ENCODE peak calls at places on chromosomes 11 and 22, in nine cellular contexts. A is HCT116, Z is GM12892, D is transverse colon, R is breast epithelium, H is vagina, L is spleen, G is stomach, B is upper lobe of left lung. E is an unnamed sample.

GRCh38 chr22:17422736-17423343 is 53.6 kb downstream of the CECR2 start:
- DNase-seq in A (no peak), Z (no peak), D (no peak), R (no peak), H (no peak), L (no peak), G (no peak), B (no peak), E (no peak)

GRCh38 chr22:24069721-24070120 is 58.6 kb downstream of the CABIN1 start:
- DNase-seq in A (no peak), Z (no peak), D (peak), R (no peak), H (no peak), L (no peak), G (no peak), B (no peak), E (no peak)

GRCh38 chr22:48923165-48923875 is 904.4 kb downstream of the BRD1 start:
- DNase-seq in A (no peak), Z (no peak), D (no peak), R (no peak), H (peak), L (no peak), G (peak), B (peak), E (no peak)

GRCh38 chr11:128888034-128888985 is 2.8 kb upstream of the KCNJ5 start:
- DNase-seq in A (no peak), Z (no peak), D (no peak), R (no peak), H (no peak), L (no peak), G (no peak), B (no peak), E (no peak)

GRCh38 chr11:22787565-22788162 is 41.9 kb downstream of the SVIP start:
- DNase-seq in A (peak), Z (no peak), D (peak), R (no peak), H (no peak), L (no peak), G (no peak), B (no peak), E (no peak)

GRCh38 chr11:88414981-88415391 is 77.5 kb upstream of the CTSC start:
- DNase-seq in A (no peak), Z (no peak), D (no peak), R (no peak), H (no peak), L (no peak), G (no peak), B (no peak), E (no peak)

GRCh38 chr22:22076361-22076760 is 93.8 kb upstream of the TOP3B start:
- DNase-seq in A (no peak), Z (no peak), D (no peak), R (no peak), H (no peak), L (no peak), G (no peak), B (no peak), E (no peak)

GRCh38 chr11:106961518-106961917 is 56.8 kb downstream of the GUCY1A2 start:
- DNase-seq in A (no peak), Z (no peak), D (no peak), R (no peak), H (no peak), L (no peak), G (no peak), B (no peak), E (no peak)

GRCh38 chr11:104609297-104609696 is 289.0 kb downstream of the CASP12 start:
- DNase-seq in A (peak), Z (no peak), D (peak), R (no peak), H (no peak), L (no peak), G (no peak), B (no peak), E (peak)

GRCh38 chr11:111939836-111940604 is 2.9 kb downstream of the DIXDC1 start:
- DNase-seq in A (no peak), Z (no peak), D (no peak), R (no peak), H (peak), L (no peak), G (no peak), B (no peak), E (no peak)

GRCh38 chr11:124669193-124669592 is 4.3 kb downstream of the SIAE start:
- DNase-seq in A (peak), Z (no peak), D (peak), R (no peak), H (no peak), L (no peak), G (peak), B (no peak), E (no peak)

GRCh38 chr11:11821899-11822298 is 19.9 kb upstream of the USP47 start:
- DNase-seq in A (no peak), Z (no peak), D (no peak), R (no peak), H (no peak), L (no peak), G (no peak), B (no peak), E (no peak)

GRCh38 chr22:35632902-35633301 is 15.3 kb upstream of the APOL6 start:
- DNase-seq in A (no peak), Z (no peak), D (no peak), R (peak), H (no peak), L (peak), G (no peak), B (no peak), E (no peak)

GRCh38 chr11:86212212-86212611 is 32.3 kb upstream of the EED start:
- DNase-seq in A (no peak), Z (no peak), D (no peak), R (no peak), H (no peak), L (no peak), G (no peak), B (no peak), E (no peak)

GRCh38 chr11:100639140-100639539 is 47.9 kb upstream of the ARHGAP42 start:
- DNase-seq in A (no peak), Z (no peak), D (no peak), R (no peak), H (no peak), L (no peak), G (peak), B (no peak), E (no peak)

GRCh38 chr11:14904745-14905103 is 12.7 kb upstream of the CYP2R1 start:
- DNase-seq in A (no peak), Z (peak), D (peak), R (peak), H (no peak), L (peak), G (peak), B (peak), E (peak)

GRCh38 chr11:28110108-28110838 is 2.1 kb downstream of the METTL15 start:
- DNase-seq in A (peak), Z (no peak), D (peak), R (peak), H (peak), L (peak), G (peak), B (peak), E (peak)

GRCh38 chr11:11640152-11640551 is 18.3 kb upstream of the GALNT18 start:
- DNase-seq in A (no peak), Z (no peak), D (no peak), R (no peak), H (no peak), L (no peak), G (no peak), B (no peak), E (no peak)

GRCh38 chr11:131859811-131860210 is 489.4 kb downstream of the NTM start:
- DNase-seq in A (no peak), Z (no peak), D (no peak), R (no peak), H (no peak), L (no peak), G (no peak), B (no peak), E (no peak)

GRCh38 chr22:22168190-22168940 is 76.2 kb upstream of the VPREB1 start:
- DNase-seq in A (peak), Z (no peak), D (peak), R (no peak), H (no peak), L (no peak), G (no peak), B (no peak), E (peak)

GRCh38 chr11:496834-497564 is 10.0 kb downstream of the RNH1 start:
- DNase-seq in A (no peak), Z (no peak), D (no peak), R (no peak), H (no peak), L (no peak), G (no peak), B (peak), E (no peak)
- TF ChIP-seq POLR2AphosphoS5 in A (no peak), Z (peak), D (no peak), R (no peak), H (no peak), L (no peak), G (no peak), B (no peak), E (peak)

GRCh38 chr22:21051145-21051835 is 5.5 kb downstream of the LRRC74B start:
- DNase-seq in A (no peak), Z (no peak), D (no peak), R (no peak), H (no peak), L (peak), G (no peak), B (no peak), E (no peak)
- TF ChIP-seq POLR2AphosphoS5 in A (no peak), Z (no peak), D (no peak), R (no peak), H (no peak), L (no peak), G (no peak), B (no peak), E (no peak)

GRCh38 chr22:49962751-49963646 is 2.4 kb downstream of the PIM3 start:
- DNase-seq in A (no peak), Z (no peak), D (peak), R (peak), H (no peak), L (peak), G (peak), B (peak), E (no peak)
- TF ChIP-seq POLR2AphosphoS5 in A (peak), Z (peak), D (no peak), R (no peak), H (peak), L (peak), G (no peak), B (no peak), E (peak)

GRCh38 chr11:114440121-114440860 is 1.0 kb downstream of the REXO2 start:
- DNase-seq in A (no peak), Z (no peak), D (no peak), R (no peak), H (no peak), L (no peak), G (no peak), B (no peak), E (no peak)
- TF ChIP-seq POLR2AphosphoS5 in A (no peak), Z (no peak), D (no peak), R (no peak), H (no peak), L (no peak), G (no peak), B (no peak), E (no peak)

GRCh38 chr22:32850591-32851517 is 49.3 kb downstream of the TIMP3 start:
- DNase-seq in A (no peak), Z (no peak), D (peak), R (peak), H (no peak), L (no peak), G (peak), B (no peak), E (no peak)

GRCh38 chr22:32855023-32855756 is 53.7 kb downstream of the TIMP3 start:
- DNase-seq in A (no peak), Z (no peak), D (no peak), R (no peak), H (no peak), L (no peak), G (no peak), B (no peak), E (no peak)

GRCh38 chr22:32852346-32853251 is 51.1 kb downstream of the TIMP3 start:
- DNase-seq in A (no peak), Z (no peak), D (no peak), R (no peak), H (no peak), L (no peak), G (no peak), B (no peak), E (no peak)

GRCh38 chr22:32853662-32854061 is 52.2 kb downstream of the TIMP3 start:
- DNase-seq in A (no peak), Z (no peak), D (no peak), R (no peak), H (no peak), L (no peak), G (no peak), B (no peak), E (no peak)

GRCh38 chr22:32854351-32854804 is 52.9 kb downstream of the TIMP3 start:
- DNase-seq in A (no peak), Z (no peak), D (no peak), R (no peak), H (no peak), L (no peak), G (no peak), B (no peak), E (no peak)
- TF ChIP-seq POLR2AphosphoS5 in A (no peak), Z (no peak), D (no peak), R (no peak), H (peak), L (peak), G (no peak), B (peak), E (no peak)